ENCODE peak calls at places on chromosome 22, in five cellular contexts. H is body of pancreas, R is left ventricle myocardium inferior, K is astrocyte of the spinal cord, X is Panc1. Q is an unnamed sample.

GRCh38 chr22:27105142-27106025 is 448.0 kb downstream of the MIAT start:
- DNase-seq in H (peak), R (peak), K (peak), X (no peak), Q (peak)

GRCh38 chr22:20758688-20759087 is 15.2 kb upstream of the SERPIND1 start:
- DNase-seq in H (no peak), R (no peak), K (no peak), X (no peak), Q (no peak)

GRCh38 chr22:16801088-16801487 is 24.1 kb downstream of the XKR3 start:
- DNase-seq in H (no peak), R (no peak), K (no peak), X (no peak), Q (no peak)

GRCh38 chr22:43239102-43239875 is 52.4 kb upstream of the TTLL12 start:
- DNase-seq in H (no peak), R (peak), K (no peak), X (no peak), Q (no peak)

GRCh38 chr22:40235418-40235817 is 57.7 kb downstream of the TNRC6B start:
- DNase-seq in H (no peak), R (no peak), K (no peak), X (no peak), Q (no peak)

GRCh38 chr22:24494535-24495364 is at the start of gene UPB1:
- DNase-seq in H (no peak), R (no peak), K (no peak), X (no peak), Q (no peak)

GRCh38 chr22:37502342-37503182 is 16.4 kb upstream of the MFNG start:
- DNase-seq in H (peak), R (no peak), K (no peak), X (no peak), Q (no peak)

GRCh38 chr22:24457894-24458293 is 30.5 kb downstream of the ADORA2A start:
- DNase-seq in H (no peak), R (no peak), K (no peak), X (no peak), Q (no peak)

GRCh38 chr22:20524004-20524481 is 16.6 kb downstream of the MED15 start:
- DNase-seq in H (no peak), R (no peak), K (no peak), X (no peak), Q (no peak)

GRCh38 chr22:49027122-49027670 is 800.5 kb downstream of the BRD1 start:
- DNase-seq in H (no peak), R (no peak), K (no peak), X (no peak), Q (no peak)

GRCh38 chr22:50486561-50487289 is at the start of gene MIOX:
- DNase-seq in H (no peak), R (no peak), K (no peak), X (no peak), Q (peak)

GRCh38 chr22:42270512-42271190 is at the start of gene TCF20:
- DNase-seq in H (peak), R (peak), K (peak), X (no peak), Q (peak)

GRCh38 chr22:30104501-30105156 is 24.4 kb downstream of the HORMAD2 start:
- DNase-seq in H (no peak), R (no peak), K (peak), X (no peak), Q (peak)

GRCh38 chr22:47091241-47091691 is 328.8 kb downstream of the TBC1D22A start:
- DNase-seq in H (no peak), R (no peak), K (no peak), X (no peak), Q (peak)
- H3K4me3 ChIP-seq in H (no peak), R (peak), K (peak), X (no peak), Q (peak)

GRCh38 chr22:39012525-39013516 is 1.2 kb upstream of the APOBEC3C start:
- DNase-seq in H (no peak), R (no peak), K (no peak), X (no peak), Q (no peak)

GRCh38 chr22:39016592-39016991 is 2.5 kb downstream of the APOBEC3C start:
- DNase-seq in H (no peak), R (no peak), K (no peak), X (no peak), Q (no peak)

GRCh38 chr22:39007177-39007576 is 6.9 kb upstream of the APOBEC3C start:
- DNase-seq in H (no peak), R (no peak), K (no peak), X (no peak), Q (no peak)

GRCh38 chr22:39013923-39014722 is at the start of gene APOBEC3C:
- DNase-seq in H (peak), R (peak), K (peak), X (no peak), Q (peak)

DNA sequence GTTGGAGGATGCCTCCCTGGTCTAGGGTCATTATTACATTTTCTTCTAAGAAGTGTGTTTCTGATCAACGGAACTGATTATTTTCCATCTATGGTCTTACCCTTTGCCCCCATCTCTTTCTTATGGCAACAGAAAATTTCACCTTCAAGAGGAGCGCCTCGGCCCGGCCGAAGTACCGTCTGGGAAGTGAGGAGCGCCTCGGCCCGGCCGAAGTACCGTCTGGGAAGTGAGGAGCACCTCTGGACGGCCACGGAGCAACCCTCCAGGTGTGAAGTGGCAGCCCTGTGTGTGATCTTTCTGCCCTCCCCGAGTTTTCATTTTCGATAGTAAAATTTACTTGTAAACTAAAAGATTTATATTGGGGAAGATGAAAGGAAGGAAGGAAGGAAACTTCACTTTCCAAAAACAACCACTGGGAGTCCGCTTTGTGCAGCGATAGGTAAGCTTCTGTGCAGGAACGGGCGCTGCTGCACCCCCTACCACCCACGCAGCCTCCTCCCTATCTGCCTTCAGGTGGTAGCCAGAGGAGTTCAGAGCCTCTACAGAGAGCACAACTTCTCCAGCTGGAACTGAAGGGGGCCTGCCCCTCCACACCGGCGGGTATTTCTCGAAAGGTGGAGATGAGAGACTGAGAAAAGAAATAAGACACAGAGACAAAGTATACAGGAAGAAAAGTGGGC is 3.0 kb upstream of the APOBEC3C start:
- DNase-seq in H (no peak), R (no peak), K (no peak), X (no peak), Q (no peak)
- H3K4me3 ChIP-seq in H (no peak), R (no peak), K (no peak), X (no peak), Q (no peak)

DNA sequence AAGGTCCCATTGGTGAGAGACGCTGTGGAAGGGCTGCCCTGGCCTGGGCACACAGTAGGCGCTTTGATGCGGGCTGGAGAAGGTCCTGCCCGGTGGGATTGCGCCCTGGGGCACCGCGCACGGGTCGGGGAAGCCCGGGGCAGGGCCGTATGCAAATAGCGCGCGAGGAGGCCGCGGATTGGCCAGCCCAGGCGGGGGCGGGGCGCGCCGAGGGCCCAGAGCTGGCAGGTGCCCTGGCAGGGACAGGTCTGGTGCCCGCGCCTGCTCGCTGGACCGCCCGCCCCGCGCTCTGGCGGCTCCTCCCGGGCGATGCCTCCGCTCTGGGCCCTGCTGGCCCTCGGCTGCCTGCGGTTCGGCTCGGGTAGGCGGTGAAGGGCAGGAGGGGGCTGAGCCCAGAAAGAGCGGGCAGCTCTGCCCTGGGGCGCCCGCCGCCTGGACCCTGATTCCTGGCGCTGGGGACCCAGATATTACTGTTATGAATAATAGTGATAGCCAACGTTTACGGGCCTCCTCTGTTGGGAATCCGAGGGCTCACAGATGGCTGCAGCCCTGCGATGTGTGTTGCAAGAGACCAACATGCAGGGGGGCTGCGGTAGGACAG is at the start of gene UPK3A:
- DNase-seq in H (peak), R (peak), K (no peak), X (no peak), Q (no peak)
- H3K4me3 ChIP-seq in H (no peak), R (peak), K (no peak), X (peak), Q (peak)

DNA sequence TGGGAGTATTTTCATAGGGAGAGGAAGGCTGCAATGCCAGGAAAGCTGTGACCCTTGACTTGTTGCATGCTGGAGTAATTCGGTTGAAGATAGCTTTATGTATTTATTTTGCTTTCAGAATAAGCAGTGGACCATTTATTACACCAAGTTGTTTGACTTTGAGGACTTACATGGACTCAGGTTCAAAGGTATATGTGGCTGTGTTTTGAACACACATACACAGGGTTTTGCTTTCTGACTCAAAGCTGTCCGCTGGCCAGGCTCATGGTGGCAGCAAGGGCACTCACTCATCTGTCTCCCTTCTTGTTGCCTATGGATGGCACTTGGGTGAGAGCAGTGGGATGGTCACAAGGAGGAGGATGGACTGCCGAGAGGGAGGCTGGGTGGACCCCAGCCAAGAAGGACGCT is 6.5 kb downstream of the TIMP3 start:
- DNase-seq in H (no peak), R (no peak), K (no peak), X (no peak), Q (no peak)
- H3K4me3 ChIP-seq in H (no peak), R (peak), K (no peak), X (no peak), Q (no peak)

GRCh38 chr22:21865041-21865440 is 2.4 kb downstream of the MAPK1 start:
- DNase-seq in H (peak), R (no peak), K (peak), X (peak), Q (peak)

GRCh38 chr22:21867528-21868266 is at the start of gene MAPK1:
- DNase-seq in H (peak), R (peak), K (peak), X (peak), Q (peak)

GRCh38 chr22:21866821-21867527 is 471 bp downstream of the MAPK1 start:
- DNase-seq in H (peak), R (peak), K (no peak), X (no peak), Q (peak)

GRCh38 chr22:21873619-21874018 is 6.2 kb upstream of the MAPK1 start:
- DNase-seq in H (no peak), R (no peak), K (no peak), X (no peak), Q (no peak)

DNA sequence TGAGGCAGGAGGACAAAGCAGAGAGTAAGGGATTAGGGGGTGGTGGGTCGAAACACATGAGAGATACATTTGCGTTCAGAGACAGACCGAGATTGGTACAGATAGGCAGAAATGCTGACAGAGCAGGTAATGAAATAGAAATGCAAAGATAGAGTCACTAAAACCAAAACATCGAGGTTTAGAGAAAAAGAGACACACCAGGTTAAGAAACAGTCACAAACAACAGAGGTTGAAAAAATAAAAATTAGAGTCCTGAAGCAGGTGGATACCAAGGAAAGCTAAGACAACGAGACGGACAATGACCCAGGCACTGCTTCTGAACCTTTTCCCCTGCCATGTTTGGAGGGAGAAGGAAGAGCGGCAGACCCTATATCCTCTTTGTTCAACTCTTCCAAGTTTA is 1.2 kb upstream of the MAPK1 start:
- DNase-seq in H (no peak), R (no peak), K (no peak), X (no peak), Q (no peak)
- H3K4me3 ChIP-seq in H (no peak), R (peak), K (no peak), X (peak), Q (no peak)

DNA sequence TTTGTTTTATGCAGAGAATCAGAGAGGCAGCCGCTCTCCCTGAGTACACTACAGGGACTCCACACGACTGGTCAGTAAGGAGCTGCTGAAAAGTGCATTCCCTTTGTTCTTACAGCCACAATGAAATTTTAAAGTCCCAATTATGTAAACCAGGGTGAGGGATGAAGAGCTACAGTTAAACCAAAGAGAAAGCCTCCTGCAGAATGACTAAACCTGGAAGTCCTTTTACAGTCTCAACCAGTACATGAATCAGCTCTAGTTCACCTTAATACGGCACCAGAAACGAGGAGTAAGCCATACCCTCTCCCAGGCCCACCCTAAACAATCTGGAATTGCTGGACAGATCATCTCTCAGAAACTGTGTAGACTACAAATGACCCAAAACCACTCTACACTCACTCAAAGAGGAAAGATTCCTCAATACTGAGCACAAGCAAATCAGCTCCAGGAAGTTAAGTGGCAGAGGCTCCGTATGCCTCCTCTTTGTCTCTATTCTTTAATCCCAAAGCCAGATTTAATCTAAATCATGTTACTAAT is 113.1 kb downstream of the RBFOX2 start:
- DNase-seq in H (no peak), R (no peak), K (peak), X (no peak), Q (peak)
- H3K4me3 ChIP-seq in H (no peak), R (peak), K (peak), X (peak), Q (peak)

DNA sequence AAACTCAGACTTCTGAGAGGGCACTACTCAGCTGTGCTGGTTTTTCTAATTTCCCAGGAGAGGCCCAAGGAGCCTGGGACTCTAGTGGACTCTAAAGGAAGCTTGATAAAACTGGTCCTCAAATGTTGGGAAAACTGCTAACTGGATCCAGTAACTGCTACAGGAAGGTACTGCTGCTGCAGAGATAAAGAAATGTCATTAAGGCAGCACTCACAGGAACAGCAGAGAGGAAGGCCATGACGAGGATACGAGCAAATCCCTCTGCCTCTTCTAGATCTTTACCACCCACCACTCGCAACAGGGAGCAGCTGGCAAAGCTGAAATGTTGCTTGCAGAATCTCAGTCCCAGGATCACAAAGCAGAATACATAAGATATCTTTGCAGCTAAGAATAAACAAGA is 23.5 kb downstream of the TTC28 start:
- DNase-seq in H (no peak), R (no peak), K (no peak), X (no peak), Q (no peak)
- H3K4me3 ChIP-seq in H (no peak), R (no peak), K (no peak), X (no peak), Q (no peak)

Q was measured in choroid plexus epithelial cell.